ENCODE peak calls at places on chromosomes 11 and 22, in six cellular contexts. One of them, this sample, is unnamed.

GRCh38 chr11:129115652-129116585 is 76.2 kb downstream of the ARHGAP32 start:
- ATAC-seq in HepG2: peak
- ATAC-seq in upper lobe of left lung: no peak
- ATAC-seq in A549: peak
- ATAC-seq in GM12878: no peak
- ATAC-seq in K562: no peak
- ATAC-seq in this sample: no peak

GRCh38 chr11:20631525-20632168 is 32.2 kb downstream of the SLC6A5 start:
- ATAC-seq in GM12878: no peak
- ATAC-seq in K562: no peak
- ATAC-seq in upper lobe of left lung: no peak
- ATAC-seq in A549: no peak
- ATAC-seq in HepG2: no peak
- ATAC-seq in this sample: no peak

GRCh38 chr22:43491177-43491576 is 79.4 kb downstream of the MPPED1 start:
- ATAC-seq in K562: no peak
- ATAC-seq in GM12878: no peak
- ATAC-seq in upper lobe of left lung: no peak
- ATAC-seq in A549: no peak
- ATAC-seq in HepG2: no peak
- ATAC-seq in this sample: no peak

GRCh38 chr11:8087185-8087584 is 6.2 kb downstream of the TUB start:
- ATAC-seq in A549: peak
- ATAC-seq in HepG2: peak
- ATAC-seq in K562: peak
- ATAC-seq in upper lobe of left lung: no peak
- ATAC-seq in GM12878: peak
- ATAC-seq in this sample: no peak

GRCh38 chr22:23219317-23219716 is 39.0 kb downstream of the BCR start:
- ATAC-seq in A549: no peak
- ATAC-seq in upper lobe of left lung: no peak
- ATAC-seq in HepG2: no peak
- ATAC-seq in K562: no peak
- ATAC-seq in GM12878: no peak
- ATAC-seq in this sample: no peak

GRCh38 chr11:127994736-127995135 is 592.6 kb downstream of the ETS1 start:
- ATAC-seq in K562: no peak
- ATAC-seq in GM12878: no peak
- ATAC-seq in A549: no peak
- ATAC-seq in HepG2: no peak
- ATAC-seq in upper lobe of left lung: no peak
- ATAC-seq in this sample: no peak

GRCh38 chr11:33701302-33701701 is 676 bp upstream of the C11orf91 start:
- ATAC-seq in K562: no peak
- ATAC-seq in upper lobe of left lung: peak
- ATAC-seq in HepG2: no peak
- ATAC-seq in A549: peak
- ATAC-seq in GM12878: no peak
- ATAC-seq in this sample: peak

GRCh38 chr11:62554377-62554776 is 7.8 kb upstream of the AHNAK start:
- ATAC-seq in K562: no peak
- ATAC-seq in A549: no peak
- ATAC-seq in GM12878: no peak
- ATAC-seq in HepG2: peak
- ATAC-seq in upper lobe of left lung: no peak
- ATAC-seq in this sample: no peak

GRCh38 chr11:61549662-61550568 is 31.0 kb downstream of the SYT7 start:
- ATAC-seq in A549: no peak
- ATAC-seq in K562: no peak
- ATAC-seq in HepG2: no peak
- ATAC-seq in GM12878: no peak
- ATAC-seq in upper lobe of left lung: no peak
- ATAC-seq in this sample: no peak

GRCh38 chr11:121582296-121582695 is 129.5 kb upstream of the SORL1-AS1 start:
- ATAC-seq in A549: no peak
- ATAC-seq in upper lobe of left lung: no peak
- ATAC-seq in GM12878: no peak
- ATAC-seq in K562: no peak
- ATAC-seq in HepG2: peak
- ATAC-seq in this sample: no peak

GRCh38 chr11:96061094-96061493 is 137.2 kb upstream of the MTMR2 start:
- ATAC-seq in HepG2: peak
- ATAC-seq in upper lobe of left lung: no peak
- ATAC-seq in K562: no peak
- ATAC-seq in GM12878: no peak
- ATAC-seq in A549: no peak
- ATAC-seq in this sample: no peak

GRCh38 chr11:79205786-79206185 is 235.0 kb downstream of the TENM4 start:
- ATAC-seq in HepG2: no peak
- ATAC-seq in A549: no peak
- ATAC-seq in upper lobe of left lung: no peak
- ATAC-seq in K562: no peak
- ATAC-seq in GM12878: no peak
- ATAC-seq in this sample: no peak

GRCh38 chr22:40721266-40721665 is 42.0 kb downstream of the MCHR1 start:
- ATAC-seq in upper lobe of left lung: peak
- ATAC-seq in HepG2: peak
- ATAC-seq in GM12878: no peak
- ATAC-seq in K562: no peak
- ATAC-seq in A549: peak
- ATAC-seq in this sample: no peak

GRCh38 chr11:62018978-62019664 is 51.7 kb upstream of the FTH1 start:
- ATAC-seq in GM12878: peak
- ATAC-seq in HepG2: peak
- ATAC-seq in upper lobe of left lung: peak
- ATAC-seq in A549: no peak
- ATAC-seq in K562: no peak
- ATAC-seq in this sample: no peak

GRCh38 chr11:35088676-35089075 is 50.3 kb upstream of the CD44 start:
- ATAC-seq in K562: no peak
- ATAC-seq in A549: no peak
- ATAC-seq in HepG2: no peak
- ATAC-seq in upper lobe of left lung: no peak
- ATAC-seq in GM12878: no peak
- ATAC-seq in this sample: no peak

GRCh38 chr22:25167082-25167481 is 32.6 kb upstream of the CRYBB3 start:
- ATAC-seq in upper lobe of left lung: no peak
- ATAC-seq in HepG2: no peak
- ATAC-seq in GM12878: no peak
- ATAC-seq in K562: no peak
- ATAC-seq in A549: no peak
- ATAC-seq in this sample: no peak

GRCh38 chr11:86473991-86474833 is 99.5 kb downstream of the CCDC81 start:
- ATAC-seq in upper lobe of left lung: peak
- ATAC-seq in A549: peak
- ATAC-seq in HepG2: no peak
- ATAC-seq in K562: no peak
- ATAC-seq in GM12878: no peak
- ATAC-seq in this sample: peak

GRCh38 chr22:28172948-28173360 is 253.9 kb upstream of the PITPNB start:
- ATAC-seq in upper lobe of left lung: no peak
- ATAC-seq in K562: no peak
- ATAC-seq in GM12878: no peak
- ATAC-seq in A549: no peak
- ATAC-seq in HepG2: no peak
- ATAC-seq in this sample: no peak
- TF ChIP-seq EP300 in upper lobe of left lung: no peak
- TF ChIP-seq EP300 in K562: no peak
- TF ChIP-seq EP300 in GM12878: no peak
- TF ChIP-seq EP300 in A549: no peak
- TF ChIP-seq EP300 in HepG2: no peak
- TF ChIP-seq EP300 in this sample: no peak

GRCh38 chr22:36465232-36466021 is 16.0 kb downstream of the TXN2 start:
- ATAC-seq in GM12878: no peak
- ATAC-seq in K562: no peak
- ATAC-seq in HepG2: no peak
- ATAC-seq in upper lobe of left lung: peak
- ATAC-seq in A549: peak
- ATAC-seq in this sample: peak
- TF ChIP-seq EP300 in GM12878: no peak
- TF ChIP-seq EP300 in K562: no peak
- TF ChIP-seq EP300 in HepG2: no peak
- TF ChIP-seq EP300 in upper lobe of left lung: no peak
- TF ChIP-seq EP300 in A549: no peak
- TF ChIP-seq EP300 in this sample: no peak

DNA sequence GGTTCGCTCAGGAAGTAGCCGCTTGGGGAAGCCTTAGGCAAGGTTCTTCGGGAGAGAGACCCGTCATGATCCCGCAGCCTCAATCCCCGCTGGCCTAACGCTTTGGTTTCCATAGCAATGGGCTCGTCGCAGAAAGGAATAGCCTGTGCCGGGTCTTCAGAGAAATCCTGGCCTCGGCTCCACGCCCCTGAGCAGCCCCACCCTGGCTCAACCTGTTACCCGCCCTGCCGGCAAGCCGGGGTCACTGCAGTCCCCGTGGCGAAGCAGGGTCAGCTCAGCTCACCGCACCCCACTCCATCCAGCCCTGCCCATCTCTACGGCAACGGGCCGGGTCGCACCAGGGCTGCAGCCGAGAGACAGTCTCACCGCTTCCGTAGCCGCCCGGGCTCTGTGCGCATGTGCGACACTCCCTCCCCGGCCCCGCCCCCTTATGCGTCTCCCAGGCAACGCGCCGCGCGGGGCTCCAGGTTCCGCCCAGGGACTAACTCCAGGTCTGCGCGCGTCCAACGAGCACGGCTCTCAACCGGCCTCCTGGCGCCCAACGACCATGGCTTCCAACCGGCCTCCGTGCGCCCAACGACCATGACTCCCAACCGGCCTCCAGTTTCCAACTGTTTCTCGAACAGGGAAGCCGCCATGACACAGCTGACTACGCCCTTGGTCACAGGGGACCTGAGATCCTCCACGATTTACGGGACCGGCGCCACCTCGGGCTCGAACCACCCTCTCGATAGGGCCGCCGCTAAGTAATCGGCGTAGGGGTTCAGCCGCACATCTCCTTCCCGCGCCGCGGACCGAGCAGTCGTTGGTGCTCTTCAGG is at the start of gene DUSP18:
- ATAC-seq in HepG2: peak
- ATAC-seq in upper lobe of left lung: peak
- ATAC-seq in GM12878: peak
- ATAC-seq in K562: peak
- ATAC-seq in A549: peak
- ATAC-seq in this sample: peak
- TF ChIP-seq EP300 in HepG2: no peak
- TF ChIP-seq EP300 in upper lobe of left lung: no peak
- TF ChIP-seq EP300 in GM12878: no peak
- TF ChIP-seq EP300 in K562: no peak
- TF ChIP-seq EP300 in A549: no peak
- TF ChIP-seq EP300 in this sample: no peak

DNA sequence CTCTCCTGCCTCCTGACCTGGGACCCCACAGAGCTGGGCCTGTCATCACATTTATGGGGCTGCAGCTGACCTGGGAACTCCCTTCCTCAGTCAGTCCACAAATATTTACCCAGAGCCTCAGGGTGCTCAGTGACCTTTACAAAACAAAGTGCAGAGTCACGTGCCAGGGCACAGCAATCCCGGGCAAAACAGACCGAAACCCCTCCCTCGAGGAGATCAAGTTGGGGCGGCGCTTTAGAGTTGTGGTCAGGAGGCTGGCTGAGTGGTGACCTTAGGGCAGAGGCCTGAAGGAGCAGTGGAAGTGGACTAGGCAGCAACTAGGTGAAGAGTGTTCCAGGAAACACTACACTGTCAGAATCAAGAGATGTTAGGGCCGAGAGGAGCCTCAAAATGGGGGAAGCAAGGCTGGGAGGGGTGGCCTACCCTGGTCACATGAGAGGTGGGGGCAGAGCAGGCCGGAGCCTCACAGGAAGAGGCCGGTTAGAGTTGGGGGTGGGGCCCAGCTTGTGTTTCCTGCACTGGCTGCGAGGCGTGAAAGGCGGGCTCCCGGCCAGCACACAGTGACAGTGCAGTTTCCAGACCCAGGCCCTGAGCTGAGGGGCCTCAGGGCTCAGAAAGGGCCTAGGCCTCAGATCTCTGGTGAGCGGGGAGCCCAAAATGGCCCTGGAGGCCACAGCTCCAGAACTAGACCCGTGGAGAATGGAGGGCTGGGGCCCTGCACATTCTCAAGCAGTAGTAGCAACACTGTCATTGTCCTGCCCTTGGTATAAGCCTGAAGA is 3.7 kb upstream of the NEAT1 start:
- ATAC-seq in A549: peak
- ATAC-seq in HepG2: peak
- ATAC-seq in K562: peak
- ATAC-seq in upper lobe of left lung: peak
- ATAC-seq in GM12878: peak
- ATAC-seq in this sample: peak
- TF ChIP-seq EP300 in A549: peak
- TF ChIP-seq EP300 in HepG2: peak
- TF ChIP-seq EP300 in K562: peak
- TF ChIP-seq EP300 in upper lobe of left lung: peak
- TF ChIP-seq EP300 in GM12878: peak
- TF ChIP-seq EP300 in this sample: no peak

GRCh38 chr22:45163417-45164216 is at the start of gene NUP50:
- ATAC-seq in A549: peak
- ATAC-seq in upper lobe of left lung: peak
- ATAC-seq in GM12878: peak
- ATAC-seq in K562: peak
- ATAC-seq in HepG2: peak
- ATAC-seq in this sample: peak
- TF ChIP-seq EP300 in A549: no peak
- TF ChIP-seq EP300 in upper lobe of left lung: no peak
- TF ChIP-seq EP300 in GM12878: no peak
- TF ChIP-seq EP300 in K562: no peak
- TF ChIP-seq EP300 in HepG2: peak
- TF ChIP-seq EP300 in this sample: no peak

DNA sequence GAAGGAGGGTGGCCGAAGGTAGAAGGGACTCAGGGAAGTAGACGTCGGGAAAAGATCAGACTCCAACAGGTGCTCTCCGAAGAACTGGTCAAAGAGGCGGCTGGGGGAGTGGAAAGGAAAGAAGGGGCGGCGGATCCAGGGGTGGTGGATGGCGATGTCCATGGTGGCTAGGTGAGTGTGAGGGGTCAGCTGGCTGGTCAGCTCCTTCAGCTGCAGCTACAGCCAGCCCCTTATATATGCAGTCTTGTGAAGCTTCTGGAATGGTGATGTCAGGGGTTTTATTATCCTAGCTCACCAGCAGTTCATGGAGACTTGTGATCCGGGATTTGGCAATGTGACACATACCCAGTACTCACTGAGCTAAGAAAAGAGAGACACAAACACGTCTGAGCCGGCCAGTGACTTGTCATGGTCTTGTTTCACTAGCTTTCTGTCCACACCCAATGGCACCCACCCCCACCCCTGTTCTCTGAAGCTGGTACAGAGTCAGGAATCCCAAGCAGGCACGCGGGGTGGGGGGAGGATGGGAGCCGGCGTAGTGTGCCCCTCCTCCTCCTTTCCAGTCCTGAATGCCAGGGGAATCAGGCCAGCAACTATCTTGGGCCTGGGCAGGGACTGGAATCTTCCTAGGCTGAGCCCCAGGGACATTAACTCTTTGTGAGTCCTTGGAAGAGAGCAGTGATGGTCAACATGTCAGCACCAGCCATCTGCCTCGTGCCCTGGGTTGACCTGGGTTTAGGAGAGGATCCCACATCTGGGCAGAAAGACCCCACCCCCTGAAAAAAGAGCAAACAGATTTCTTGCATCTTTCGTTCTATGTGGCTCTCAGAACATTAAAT is at the start of gene CRYAB:
- ATAC-seq in upper lobe of left lung: peak
- ATAC-seq in GM12878: no peak
- ATAC-seq in K562: peak
- ATAC-seq in HepG2: peak
- ATAC-seq in A549: peak
- ATAC-seq in this sample: peak
- TF ChIP-seq EP300 in upper lobe of left lung: no peak
- TF ChIP-seq EP300 in GM12878: no peak
- TF ChIP-seq EP300 in K562: no peak
- TF ChIP-seq EP300 in HepG2: no peak
- TF ChIP-seq EP300 in A549: no peak
- TF ChIP-seq EP300 in this sample: no peak

This sample was measured in gastroesophageal sphincter.